ENCODE peak calls at places on chromosome 20, in seven cellular contexts. M, W, X, C, H, D and F are unnamed samples.

GRCh38 chr20:61115627-61116026 is 136.4 kb upstream of the CDH4 start:
- DNase-seq in M (no peak), W (no peak), X (no peak), C (no peak), H (no peak), D (no peak), F (no peak)

GRCh38 chr20:13274311-13274965 is 53.4 kb downstream of the ISM1 start:
- DNase-seq in M (peak), W (no peak), X (no peak), C (no peak), H (no peak), D (no peak), F (no peak)

GRCh38 chr20:57379263-57379647 is 11.9 kb upstream of the RBM38 start:
- DNase-seq in M (no peak), W (no peak), X (no peak), C (no peak), H (no peak), D (no peak), F (no peak)

GRCh38 chr20:10565191-10565921 is 108.4 kb downstream of the JAG1 start:
- DNase-seq in M (no peak), W (no peak), X (no peak), C (no peak), H (peak), D (no peak), F (no peak)

GRCh38 chr20:3109350-3110302 is 25.1 kb upstream of the AVP start:
- DNase-seq in M (no peak), W (no peak), X (no peak), C (no peak), H (no peak), D (no peak), F (no peak)

GRCh38 chr20:58236612-58237317 is 8.3 kb upstream of the ANKRD60 start:
- DNase-seq in M (peak), W (peak), X (peak), C (peak), H (peak), D (peak), F (peak)

GRCh38 chr20:62708591-62709536 is at the start of gene NTSR1:
- DNase-seq in M (no peak), W (no peak), X (no peak), C (no peak), H (peak), D (no peak), F (no peak)

GRCh38 chr20:11378252-11378651 is 539.4 kb upstream of the BTBD3 start:
- DNase-seq in M (no peak), W (no peak), X (no peak), C (no peak), H (no peak), D (no peak), F (no peak)

GRCh38 chr20:4022386-4023350 is 7.3 kb upstream of the RNF24 start:
- DNase-seq in M (no peak), W (no peak), X (no peak), C (no peak), H (no peak), D (no peak), F (no peak)

GRCh38 chr20:57716202-57716601 is 6.4 kb upstream of the PMEPA1 start:
- DNase-seq in M (no peak), W (no peak), X (no peak), C (no peak), H (no peak), D (no peak), F (no peak)

GRCh38 chr20:62752181-62752670 is 43.6 kb downstream of the NTSR1 start:
- DNase-seq in M (no peak), W (no peak), X (no peak), C (no peak), H (no peak), D (no peak), F (no peak)

GRCh38 chr20:33119725-33120720 is 40.6 kb downstream of the BPIFB4 start:
- DNase-seq in M (no peak), W (no peak), X (no peak), C (no peak), H (no peak), D (no peak), F (no peak)

GRCh38 chr20:49775229-49775693 is 37.4 kb upstream of the SLC9A8 start:
- DNase-seq in M (peak), W (no peak), X (peak), C (no peak), H (peak), D (no peak), F (no peak)

GRCh38 chr20:14963262-14963663 is 625.9 kb upstream of the FLRT3 start:
- DNase-seq in M (no peak), W (no peak), X (no peak), C (no peak), H (peak), D (no peak), F (no peak)

GRCh38 chr20:62156592-62157386 is 13.2 kb downstream of the SS18L1 start:
- DNase-seq in M (peak), W (peak), X (peak), C (no peak), H (peak), D (peak), F (peak)

GRCh38 chr20:23125625-23126191 is 39.6 kb upstream of the CD93 start:
- DNase-seq in M (no peak), W (no peak), X (no peak), C (no peak), H (no peak), D (no peak), F (no peak)

GRCh38 chr20:46133886-46134654 is 16.0 kb downstream of the CD40 start:
- DNase-seq in M (no peak), W (no peak), X (no peak), C (no peak), H (no peak), D (no peak), F (no peak)

GRCh38 chr20:13821876-13822275 is 37.0 kb downstream of the NDUFAF5 start:
- DNase-seq in M (no peak), W (no peak), X (no peak), C (no peak), H (no peak), D (no peak), F (no peak)

GRCh38 chr20:17796096-17796563 is 96.4 kb downstream of the BANF2 start:
- DNase-seq in M (peak), W (no peak), X (peak), C (no peak), H (no peak), D (no peak), F (no peak)

GRCh38 chr20:444862-445426 is 17.4 kb downstream of the TBC1D20 start:
- DNase-seq in M (no peak), W (no peak), X (no peak), C (no peak), H (no peak), D (no peak), F (no peak)

GRCh38 chr20:13147071-13147961 is 73.8 kb upstream of the ISM1 start:
- DNase-seq in M (no peak), W (no peak), X (no peak), C (no peak), H (no peak), D (no peak), F (no peak)

GRCh38 chr20:3051385-3052019 is 5.7 kb downstream of the MRPS26 start:
- DNase-seq in M (no peak), W (no peak), X (no peak), C (no peak), H (no peak), D (peak), F (no peak)

GRCh38 chr20:64005394-64005793 is 24.5 kb downstream of the PRPF6 start:
- DNase-seq in M (no peak), W (no peak), X (no peak), C (no peak), H (no peak), D (no peak), F (no peak)

GRCh38 chr20:20406306-20406705 is 38.4 kb downstream of the INSM1 start:
- DNase-seq in M (no peak), W (no peak), X (no peak), C (no peak), H (no peak), D (no peak), F (no peak)

GRCh38 chr20:47102629-47103028 is 208.0 kb downstream of the EYA2 start:
- DNase-seq in M (peak), W (no peak), X (no peak), C (no peak), H (no peak), D (no peak), F (no peak)

GRCh38 chr20:760751-761417 is 7.4 kb downstream of the SLC52A3 start:
- DNase-seq in M (no peak), W (peak), X (no peak), C (no peak), H (peak), D (peak), F (no peak)

GRCh38 chr20:14009206-14009605 is 13.9 kb downstream of the MACROD2 start:
- DNase-seq in M (no peak), W (no peak), X (no peak), C (no peak), H (no peak), D (no peak), F (no peak)

GRCh38 chr20:478010-478948 is 15.9 kb upstream of the TBC1D20 start:
- DNase-seq in M (no peak), W (no peak), X (no peak), C (no peak), H (no peak), D (no peak), F (no peak)

GRCh38 chr20:49446808-49447207 is 35.7 kb downstream of the KCNB1 start:
- DNase-seq in M (peak), W (no peak), X (peak), C (peak), H (no peak), D (no peak), F (no peak)

GRCh38 chr20:58039569-58040092 is 188.8 kb downstream of the ANKRD60 start:
- DNase-seq in M (no peak), W (no peak), X (no peak), C (no peak), H (no peak), D (no peak), F (no peak)

GRCh38 chr20:10427060-10427692 is 6.8 kb downstream of the MKKS start:
- DNase-seq in M (peak), W (peak), X (peak), C (no peak), H (peak), D (peak), F (no peak)

GRCh38 chr20:3479759-3480615 is 9.2 kb downstream of the ATRN start:
- DNase-seq in M (no peak), W (no peak), X (no peak), C (no peak), H (no peak), D (no peak), F (no peak)

GRCh38 chr20:47489448-47489872 is 12.2 kb upstream of the NCOA3 start:
- DNase-seq in M (peak), W (no peak), X (peak), C (no peak), H (no peak), D (peak), F (peak)

GRCh38 chr20:39464238-39464637 is 502.1 kb downstream of the DHX35 start:
- DNase-seq in M (no peak), W (no peak), X (no peak), C (no peak), H (no peak), D (no peak), F (no peak)

GRCh38 chr20:36366623-36367369 is 60.7 kb downstream of the DLGAP4 start:
- DNase-seq in M (no peak), W (no peak), X (no peak), C (no peak), H (no peak), D (no peak), F (no peak)

GRCh38 chr20:10553326-10553984 is 118.3 kb downstream of the SLX4IP start:
- DNase-seq in M (peak), W (peak), X (peak), C (peak), H (peak), D (peak), F (no peak)

GRCh38 chr20:35451295-35451694 is 4.1 kb upstream of the CEP250 start:
- DNase-seq in M (no peak), W (no peak), X (no peak), C (no peak), H (no peak), D (no peak), F (no peak)

GRCh38 chr20:42795399-42795798 is 394.3 kb downstream of the PTPRT start:
- DNase-seq in M (no peak), W (no peak), X (no peak), C (no peak), H (no peak), D (no peak), F (no peak)